ENCODE peak calls at places on chromosomes 3 and 15, in four cellular contexts. One of them, this sample, is unnamed.

GRCh38 chr15:90063733-90064247 is 38.5 kb downstream of the IDH2 start:
- DNase-seq in HFF-Myc: no peak
- DNase-seq in right atrium auricular region: no peak
- DNase-seq in dorsolateral prefrontal cortex: no peak
- DNase-seq in this sample: no peak

GRCh38 chr3:66425032-66425431 is 75.8 kb downstream of the LRIG1 start:
- DNase-seq in HFF-Myc: no peak
- DNase-seq in dorsolateral prefrontal cortex: no peak
- DNase-seq in right atrium auricular region: no peak
- DNase-seq in this sample: no peak

GRCh38 chr3:37753428-37753827 is 108.3 kb upstream of the CTDSPL start:
- DNase-seq in HFF-Myc: no peak
- DNase-seq in right atrium auricular region: no peak
- DNase-seq in dorsolateral prefrontal cortex: no peak
- DNase-seq in this sample: no peak

GRCh38 chr3:17501745-17502144 is 240.7 kb downstream of the TBC1D5 start:
- DNase-seq in HFF-Myc: no peak
- DNase-seq in dorsolateral prefrontal cortex: no peak
- DNase-seq in right atrium auricular region: no peak
- DNase-seq in this sample: no peak

GRCh38 chr3:100157617-100158016 is 43.3 kb upstream of the FILIP1L start:
- DNase-seq in dorsolateral prefrontal cortex: no peak
- DNase-seq in right atrium auricular region: no peak
- DNase-seq in HFF-Myc: no peak
- DNase-seq in this sample: no peak

GRCh38 chr15:61992518-61992917 is 67.7 kb downstream of the VPS13C start:
- DNase-seq in right atrium auricular region: no peak
- DNase-seq in dorsolateral prefrontal cortex: no peak
- DNase-seq in HFF-Myc: no peak
- DNase-seq in this sample: no peak

GRCh38 chr15:80308002-80308401 is 56.0 kb upstream of the CTXND1 start:
- DNase-seq in dorsolateral prefrontal cortex: no peak
- DNase-seq in right atrium auricular region: no peak
- DNase-seq in HFF-Myc: no peak
- DNase-seq in this sample: no peak

GRCh38 chr3:24734019-24734418 is 239.4 kb upstream of the THRB start:
- DNase-seq in dorsolateral prefrontal cortex: no peak
- DNase-seq in right atrium auricular region: no peak
- DNase-seq in HFF-Myc: no peak
- DNase-seq in this sample: no peak

GRCh38 chr15:98931001-98931400 is 76.6 kb downstream of the PGPEP1L start:
- DNase-seq in right atrium auricular region: no peak
- DNase-seq in dorsolateral prefrontal cortex: no peak
- DNase-seq in HFF-Myc: no peak
- DNase-seq in this sample: no peak

GRCh38 chr15:89971592-89971997 is 29.5 kb upstream of the ZNF710 start:
- DNase-seq in right atrium auricular region: no peak
- DNase-seq in dorsolateral prefrontal cortex: peak
- DNase-seq in HFF-Myc: peak
- DNase-seq in this sample: peak

GRCh38 chr3:33111581-33111980 is 2.2 kb upstream of the CRTAP start:
- DNase-seq in right atrium auricular region: no peak
- DNase-seq in dorsolateral prefrontal cortex: no peak
- DNase-seq in HFF-Myc: no peak
- DNase-seq in this sample: no peak

GRCh38 chr15:92681141-92681622 is 25.6 kb upstream of the FAM174B start:
- DNase-seq in dorsolateral prefrontal cortex: no peak
- DNase-seq in right atrium auricular region: peak
- DNase-seq in HFF-Myc: peak
- DNase-seq in this sample: peak

GRCh38 chr15:78676424-78677110 is 35.6 kb upstream of the CHRNB4 start:
- DNase-seq in dorsolateral prefrontal cortex: no peak
- DNase-seq in HFF-Myc: no peak
- DNase-seq in right atrium auricular region: no peak
- DNase-seq in this sample: no peak

GRCh38 chr3:74267583-74268184 is 346.8 kb downstream of the CNTN3 start:
- DNase-seq in right atrium auricular region: no peak
- DNase-seq in HFF-Myc: peak
- DNase-seq in dorsolateral prefrontal cortex: no peak
- DNase-seq in this sample: peak

GRCh38 chr3:120459196-120459595 is 8.4 kb upstream of the FSTL1 start:
- DNase-seq in dorsolateral prefrontal cortex: no peak
- DNase-seq in HFF-Myc: no peak
- DNase-seq in right atrium auricular region: no peak
- DNase-seq in this sample: no peak

GRCh38 chr3:27043328-27043956 is 325.7 kb downstream of the NEK10 start:
- DNase-seq in dorsolateral prefrontal cortex: no peak
- DNase-seq in right atrium auricular region: no peak
- DNase-seq in HFF-Myc: no peak
- DNase-seq in this sample: no peak

GRCh38 chr3:175005881-175006280 is 146.7 kb downstream of the NAALADL2 start:
- DNase-seq in dorsolateral prefrontal cortex: no peak
- DNase-seq in HFF-Myc: peak
- DNase-seq in right atrium auricular region: no peak
- DNase-seq in this sample: no peak

GRCh38 chr3:53254190-53254809 is 1.5 kb downstream of the TKT start:
- DNase-seq in dorsolateral prefrontal cortex: no peak
- DNase-seq in right atrium auricular region: no peak
- DNase-seq in HFF-Myc: no peak
- DNase-seq in this sample: no peak

GRCh38 chr3:126124148-126124868 is 40.4 kb upstream of the SLC41A3 start:
- DNase-seq in dorsolateral prefrontal cortex: peak
- DNase-seq in right atrium auricular region: no peak
- DNase-seq in HFF-Myc: no peak
- DNase-seq in this sample: no peak

GRCh38 chr3:39502838-39503145 is 35.3 kb downstream of the MOBP start:
- DNase-seq in dorsolateral prefrontal cortex: no peak
- DNase-seq in HFF-Myc: no peak
- DNase-seq in right atrium auricular region: no peak
- DNase-seq in this sample: no peak
- H3K4me3 ChIP-seq in dorsolateral prefrontal cortex: peak
- H3K4me3 ChIP-seq in HFF-Myc: no peak
- H3K4me3 ChIP-seq in right atrium auricular region: no peak
- H3K4me3 ChIP-seq in this sample: no peak

DNA sequence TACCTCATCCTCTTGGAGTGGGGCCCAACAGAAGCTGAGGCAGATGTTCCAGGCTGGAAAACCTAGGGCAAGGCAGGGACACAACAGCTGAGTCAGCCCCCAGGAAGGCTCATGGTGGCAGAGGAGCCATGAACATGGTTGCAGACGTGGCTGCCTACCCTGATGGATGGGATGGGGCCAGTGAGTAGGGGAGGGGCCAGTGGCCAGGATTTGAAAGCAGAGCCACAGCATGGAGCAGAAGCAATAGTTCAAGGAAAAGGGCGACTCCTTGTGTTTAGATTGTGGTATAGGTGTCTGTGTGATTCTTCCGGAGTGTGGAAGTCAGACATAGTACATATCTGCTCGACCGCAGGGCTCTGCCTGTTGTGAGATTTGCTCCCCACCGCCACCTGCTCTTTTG is 24.2 kb downstream of the PXYLP1 start:
- DNase-seq in dorsolateral prefrontal cortex: peak
- DNase-seq in right atrium auricular region: no peak
- DNase-seq in HFF-Myc: no peak
- DNase-seq in this sample: no peak
- TF ChIP-seq CTCF in dorsolateral prefrontal cortex: no peak
- TF ChIP-seq CTCF in right atrium auricular region: no peak
- TF ChIP-seq CTCF in HFF-Myc: peak
- TF ChIP-seq CTCF in this sample: peak

GRCh38 chr3:58234516-58234931 is 3.1 kb upstream of the ABHD6 start:
- DNase-seq in HFF-Myc: no peak
- DNase-seq in dorsolateral prefrontal cortex: peak
- DNase-seq in right atrium auricular region: no peak
- DNase-seq in this sample: no peak
- H3K4me3 ChIP-seq in HFF-Myc: no peak
- H3K4me3 ChIP-seq in dorsolateral prefrontal cortex: no peak
- H3K4me3 ChIP-seq in right atrium auricular region: no peak
- H3K4me3 ChIP-seq in this sample: no peak

DNA sequence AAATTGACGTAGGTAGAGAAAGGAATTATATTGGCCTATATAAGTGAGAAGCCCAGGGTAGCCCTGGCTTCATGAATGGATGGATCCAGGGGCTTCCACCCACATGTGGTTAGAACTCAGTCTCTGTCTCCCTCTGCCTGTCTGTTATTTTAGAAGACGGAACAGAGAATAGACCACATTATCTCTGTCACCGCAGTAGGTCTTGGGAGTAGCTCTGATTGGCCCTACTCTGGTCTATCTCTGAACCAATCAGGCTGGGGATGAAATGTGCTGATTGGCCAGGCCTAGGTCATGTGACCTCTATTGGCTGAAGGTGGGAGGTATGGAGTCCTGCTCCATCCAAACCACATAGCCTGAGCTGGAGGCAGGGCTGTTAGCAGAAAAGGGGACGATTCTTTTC is 143.0 kb upstream of the PRR23C start:
- DNase-seq in right atrium auricular region: no peak
- DNase-seq in dorsolateral prefrontal cortex: no peak
- DNase-seq in HFF-Myc: no peak
- DNase-seq in this sample: no peak
- TF ChIP-seq CTCF in right atrium auricular region: no peak
- TF ChIP-seq CTCF in dorsolateral prefrontal cortex: peak
- TF ChIP-seq CTCF in HFF-Myc: no peak
- TF ChIP-seq CTCF in this sample: no peak

GRCh38 chr3:46893146-46893748 is 15.7 kb downstream of the PTH1R start:
- DNase-seq in dorsolateral prefrontal cortex: no peak
- DNase-seq in HFF-Myc: no peak
- DNase-seq in right atrium auricular region: no peak
- DNase-seq in this sample: no peak
- H3K4me3 ChIP-seq in dorsolateral prefrontal cortex: peak
- H3K4me3 ChIP-seq in HFF-Myc: no peak
- H3K4me3 ChIP-seq in right atrium auricular region: peak
- H3K4me3 ChIP-seq in this sample: no peak

DNA sequence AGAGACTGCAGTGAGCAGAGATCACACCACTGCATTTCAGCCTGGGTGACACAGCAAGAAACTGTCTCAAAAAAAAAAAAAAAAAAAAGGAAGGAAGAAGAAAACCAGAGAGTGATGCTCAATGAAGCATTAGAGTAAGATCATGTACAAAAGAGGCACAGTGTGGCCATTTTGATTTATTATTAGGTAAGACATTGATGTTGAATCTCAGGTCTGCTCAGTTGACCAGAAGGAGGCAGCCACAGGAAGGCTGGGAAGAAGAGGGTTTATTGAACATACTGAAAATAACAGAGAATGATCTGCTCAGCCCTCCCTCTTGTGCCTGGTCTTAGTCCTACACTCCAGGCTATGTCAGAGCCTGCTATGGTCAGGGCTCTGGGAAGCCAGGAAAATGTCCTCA is 15.6 kb downstream of the LRRK1 start:
- DNase-seq in dorsolateral prefrontal cortex: no peak
- DNase-seq in right atrium auricular region: no peak
- DNase-seq in HFF-Myc: no peak
- DNase-seq in this sample: no peak
- TF ChIP-seq CTCF in dorsolateral prefrontal cortex: no peak
- TF ChIP-seq CTCF in right atrium auricular region: no peak
- TF ChIP-seq CTCF in HFF-Myc: peak
- TF ChIP-seq CTCF in this sample: peak

DNA sequence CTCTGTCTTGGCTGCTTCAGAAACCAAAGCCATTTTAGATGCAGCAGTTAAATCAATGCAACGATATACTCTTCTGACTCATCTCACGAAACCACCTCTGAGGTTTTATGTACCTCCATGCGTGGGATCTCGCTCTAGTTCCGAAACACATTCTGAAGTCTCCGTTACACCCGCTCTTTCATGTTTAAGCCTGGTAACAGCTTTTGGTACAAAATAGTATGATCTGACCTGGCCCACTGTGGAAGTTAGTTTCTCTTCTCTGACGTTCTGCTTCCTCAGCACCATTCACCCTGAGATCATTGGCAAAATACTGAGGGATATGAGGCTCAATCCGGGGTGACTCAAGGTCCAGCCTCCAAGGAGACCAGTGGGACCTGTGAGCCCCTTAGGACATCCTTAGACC is 121.9 kb downstream of the TMEM266 start:
- DNase-seq in HFF-Myc: no peak
- DNase-seq in right atrium auricular region: no peak
- DNase-seq in dorsolateral prefrontal cortex: no peak
- DNase-seq in this sample: no peak
- H3K4me3 ChIP-seq in HFF-Myc: no peak
- H3K4me3 ChIP-seq in right atrium auricular region: no peak
- H3K4me3 ChIP-seq in dorsolateral prefrontal cortex: no peak
- H3K4me3 ChIP-seq in this sample: no peak

GRCh38 chr3:48847053-48847585 is 555 bp downstream of the PRKAR2A start:
- DNase-seq in dorsolateral prefrontal cortex: peak
- DNase-seq in HFF-Myc: peak
- DNase-seq in right atrium auricular region: peak
- DNase-seq in this sample: peak
- TF ChIP-seq CTCF in dorsolateral prefrontal cortex: no peak
- TF ChIP-seq CTCF in HFF-Myc: no peak
- TF ChIP-seq CTCF in right atrium auricular region: no peak
- TF ChIP-seq CTCF in this sample: no peak

This sample was measured in astrocyte of the cerebellum.